ENCODE peak calls at places on chromosomes 4 and X, in six cellular contexts. S is GM12878, D is HepG2, E is upper lobe of left lung, K is A549, N is K562. W is an unnamed sample.
A peak's percentile ranks its signal among the peaks of the same experiment; 100 is the strongest.

GRCh38 chr4:171846232-171846631 is 33.0 kb downstream of the GALNTL6 start:
- ATAC-seq in S (peak; percentile 89), D (peak; percentile 83), E (no peak), K (peak; percentile 34), N (peak; percentile 65), W (no peak)

GRCh38 chrX:9576059-9576458 is 111.2 kb downstream of the TBL1X start:
- ATAC-seq in S (no peak), D (no peak), E (no peak), K (no peak), N (no peak), W (no peak)

GRCh38 chrX:112808651-112809050 is 32.0 kb downstream of the AMOT start:
- ATAC-seq in S (no peak), D (no peak), E (no peak), K (no peak), N (no peak), W (no peak)

GRCh38 chr4:122827899-122828601 is 1.4 kb downstream of the FGF2 start:
- ATAC-seq in S (peak; percentile 93), D (peak; percentile 84), E (peak; percentile 62), K (peak; percentile 66), N (peak; percentile 74), W (peak; percentile 63)

GRCh38 chrX:16836371-16836770 is 33.8 kb downstream of the RBBP7 start:
- ATAC-seq in S (peak; percentile 55), D (peak; percentile 96), E (peak; percentile 40), K (peak; percentile 94), N (peak; percentile 83), W (peak; percentile 27)

GRCh38 chr4:12924728-12925320 is 559.3 kb downstream of the RAB28 start:
- ATAC-seq in S (no peak), D (peak; percentile 93), E (no peak), K (no peak), N (no peak), W (no peak)

GRCh38 chr4:128288689-128289106 is 1.1 kb upstream of the PGRMC2 start:
- ATAC-seq in S (peak; percentile 2), D (no peak), E (no peak), K (no peak), N (peak; percentile 6), W (no peak)

GRCh38 chrX:69374569-69374968 is 129.6 kb upstream of the NALF2 start:
- ATAC-seq in S (no peak), D (no peak), E (no peak), K (no peak), N (no peak), W (no peak)

GRCh38 chr4:184843984-184844554 is 18.3 kb upstream of the ACSL1 start:
- ATAC-seq in S (no peak), D (no peak), E (no peak), K (no peak), N (peak; percentile 95), W (no peak)

GRCh38 chr4:80029364-80029763 is 43.7 kb downstream of the ANTXR2 start:
- ATAC-seq in S (no peak), D (no peak), E (no peak), K (no peak), N (no peak), W (no peak)

GRCh38 chr4:174036563-174036962 is 246.9 kb downstream of the FBXO8 start:
- ATAC-seq in S (no peak), D (no peak), E (no peak), K (no peak), N (no peak), W (no peak)

GRCh38 chrX:19840899-19841648 is 46.3 kb downstream of the SH3KBP1 start:
- ATAC-seq in S (peak; percentile 74), D (no peak), E (no peak), K (no peak), N (no peak), W (no peak)

GRCh38 chr4:86892639-86892965 is 380 bp upstream of the C4orf36 start:
- ATAC-seq in S (peak; percentile 40), D (no peak), E (no peak), K (no peak), N (no peak), W (no peak)

GRCh38 chr4:53498712-53499111 is 92.6 kb downstream of the LNX1 start:
- ATAC-seq in S (no peak), D (no peak), E (no peak), K (no peak), N (no peak), W (no peak)

GRCh38 chr4:102586002-102586643 is 85.0 kb downstream of the NFKB1 start:
- ATAC-seq in S (peak; percentile 78), D (no peak), E (no peak), K (no peak), N (no peak), W (no peak)

GRCh38 chr4:8838911-8839431 is 32.7 kb downstream of the HMX1 start:
- ATAC-seq in S (no peak), D (no peak), E (no peak), K (no peak), N (no peak), W (no peak)

GRCh38 chr4:8525383-8526120 is 54.6 kb upstream of the GPR78 start:
- ATAC-seq in S (no peak), D (peak; percentile 35), E (no peak), K (no peak), N (peak; percentile 61), W (no peak)

GRCh38 chr4:164918956-164919355 is 42.0 kb downstream of the APELA start:
- ATAC-seq in S (no peak), D (no peak), E (no peak), K (no peak), N (no peak), W (no peak)

GRCh38 chr4:65668201-65669007 is 1.9 kb downstream of the EPHA5 start:
- ATAC-seq in S (no peak), D (no peak), E (no peak), K (no peak), N (no peak), W (no peak)

GRCh38 chr4:39820186-39820585 is 122.2 kb downstream of the UBE2K start:
- ATAC-seq in S (no peak), D (no peak), E (no peak), K (no peak), N (peak; percentile 66), W (no peak)

GRCh38 chrX:154378059-154378798 is 866 bp upstream of the EMD start:
- ATAC-seq in S (peak; percentile 13), D (peak; percentile 7), E (peak; percentile 17), K (peak; percentile 67), N (peak; percentile 4), W (no peak)

GRCh38 chr4:26257850-26258249 is 63.0 kb upstream of the RBPJ start:
- ATAC-seq in S (peak; percentile 77), D (no peak), E (peak; percentile 50), K (no peak), N (no peak), W (no peak)

GRCh38 chrX:3518870-3519269 is 172.4 kb upstream of the MXRA5 start:
- ATAC-seq in S (no peak), D (no peak), E (peak; percentile 89), K (peak; percentile 96), N (no peak), W (peak; percentile 73)

GRCh38 chrX:131634900-131635299 is 91.0 kb downstream of the OR13H1 start:
- ATAC-seq in S (peak; percentile 26), D (no peak), E (no peak), K (no peak), N (no peak), W (no peak)

GRCh38 chrX:9337056-9337455 is 127.8 kb upstream of the TBL1X start:
- ATAC-seq in S (no peak), D (no peak), E (no peak), K (no peak), N (no peak), W (peak; percentile 31)

GRCh38 chr4:54855221-54855854 is 197.6 kb downstream of the KIT start:
- ATAC-seq in S (no peak), D (no peak), E (peak; percentile 78), K (no peak), N (no peak), W (no peak)

GRCh38 chrX:41491267-41492004 is 44.3 kb downstream of the NYX start:
- ATAC-seq in S (no peak), D (no peak), E (peak; percentile 74), K (peak; percentile 94), N (no peak), W (peak; percentile 94)

DNA sequence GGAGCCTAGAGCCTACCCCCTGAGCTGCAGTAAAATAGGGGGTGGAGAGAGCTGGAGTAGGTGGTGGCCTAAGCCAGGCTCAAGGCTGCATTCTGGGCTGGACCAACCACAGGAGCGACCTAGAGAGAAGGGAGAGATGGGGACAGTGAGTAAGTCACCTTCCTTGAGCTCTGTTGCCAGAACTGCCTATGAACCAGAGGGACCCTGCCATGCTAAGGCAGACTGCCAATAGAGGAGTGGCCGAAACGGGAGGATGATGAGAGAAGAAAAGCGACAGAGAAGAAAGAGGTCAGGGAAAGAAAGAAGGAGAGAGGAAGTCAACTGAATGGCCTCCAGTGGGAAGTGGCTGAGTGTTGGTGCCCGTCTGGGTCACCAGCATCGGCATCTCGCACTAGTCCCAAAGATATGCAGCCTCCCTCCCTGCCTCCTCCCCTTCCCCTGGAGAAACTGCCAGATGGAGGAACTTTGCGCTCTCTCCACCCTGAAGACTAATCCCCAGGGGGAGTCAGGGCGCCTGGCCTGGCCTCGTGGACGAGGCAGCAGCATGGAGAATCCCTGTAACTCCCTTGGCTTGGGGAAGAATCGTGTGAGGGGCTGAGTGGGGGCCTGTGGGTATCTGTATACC is 28.8 kb downstream of the ELF4 start:
- ATAC-seq in S (no peak), D (no peak), E (no peak), K (peak; percentile 14), N (peak; percentile 4), W (no peak)
- H3K4me3 ChIP-seq in S (peak overlapping the region; percentile 56), D (no peak overlapping the region), E (no peak overlapping the region), K (no peak overlapping the region), N (no peak overlapping the region), W (no peak overlapping the region)

GRCh38 chrX:75071334-75071733 is 84.7 kb downstream of the ABCB7 start:
- ATAC-seq in S (no peak), D (no peak), E (no peak), K (no peak), N (no peak), W (no peak)

DNA sequence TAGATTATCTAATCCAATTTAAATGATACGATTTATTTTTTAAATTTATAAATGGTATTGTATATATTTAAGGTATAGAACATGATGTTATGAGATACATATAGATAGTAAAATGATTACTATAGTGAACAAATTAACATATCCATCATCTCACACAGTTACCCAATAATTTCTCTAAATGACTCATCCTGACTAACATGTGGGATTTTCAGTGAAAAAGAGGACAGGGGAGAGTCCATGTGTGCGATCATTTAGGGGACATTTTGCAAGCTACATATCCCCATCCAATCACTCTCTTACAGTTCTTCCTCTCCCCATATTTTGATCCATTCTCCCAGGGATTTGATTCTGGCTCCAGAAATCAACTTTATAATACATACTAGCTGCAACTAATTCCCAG is 88.2 kb downstream of the ABCB7 start:
- ATAC-seq in S (no peak), D (no peak), E (no peak), K (no peak), N (no peak), W (no peak)
- TF ChIP-seq EP300 in S (no peak), D (no peak), E (no peak), K (no peak), N (no peak), W (no peak)

DNA sequence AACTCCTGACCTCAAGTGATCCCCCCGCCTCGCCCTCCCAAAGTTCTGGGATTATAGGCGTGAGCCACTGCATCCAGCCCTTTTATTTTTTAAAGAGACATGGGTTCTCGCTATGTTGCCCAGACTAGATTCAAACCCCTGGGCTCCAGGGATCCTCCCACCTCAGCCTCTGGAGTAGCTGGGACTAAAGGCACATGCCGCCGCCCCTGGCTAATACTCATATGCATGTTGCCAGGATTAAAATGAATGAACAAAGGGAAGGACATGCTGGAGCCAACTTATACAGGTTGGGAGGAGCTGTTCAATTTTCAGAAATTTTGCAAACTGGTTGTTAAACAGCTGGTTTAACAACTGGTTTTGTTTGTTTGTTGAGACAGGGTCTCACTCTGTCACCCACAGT is 1.4 kb upstream of the FTSJ1 start:
- ATAC-seq in S (no peak), D (no peak), E (no peak), K (no peak), N (no peak), W (no peak)
- H3K4me3 ChIP-seq in S (no peak overlapping the region), D (peak overlapping the region; percentile 68), E (no peak overlapping the region), K (peak overlapping the region; percentile 89), N (peak overlapping the region; percentile 94), W (no peak overlapping the region)

GRCh38 chr4:7068279-7068842 is 497 bp upstream of the GRPEL1 start:
- ATAC-seq in S (peak; percentile 88), D (peak; percentile 70), E (no peak), K (peak; percentile 76), N (peak; percentile 90), W (no peak)
- TF ChIP-seq EP300 in S (no peak), D (no peak), E (no peak), K (no peak), N (no peak), W (no peak)

W was measured in gastroesophageal sphincter.